ENCODE peak calls at places on chromosomes 1 and 21, in six cellular contexts. Z is fibroblast of the aortic adventitia, U is PC-9, T is uterus, I is mammary epithelial cell, D is brain microvascular endothelial cell. H is an unnamed sample.
A peak's percentile ranks its signal among the peaks of the same experiment; 100 is the strongest.

GRCh38 chr1:1627261-1627841 is 4.6 kb upstream of the MMP23B start:
- DNase-seq in U (no peak), I (peak; percentile 28), D (no peak), T (no peak), Z (no peak), H (no peak)

GRCh38 chr1:234600418-234601216 is 9.4 kb downstream of the IRF2BP2 start:
- DNase-seq in I (peak; percentile 35), T (peak; percentile 65), D (no peak), U (no peak), Z (peak; percentile 71), H (peak; percentile 37)

GRCh38 chr1:56644941-56645662 is at the start of gene PRKAA2:
- DNase-seq in D (no peak), U (no peak), T (peak; percentile 27), I (peak; percentile 6), Z (no peak), H (peak; percentile 63)

GRCh38 chr1:39625462-39626273 is 13.8 kb downstream of the HEYL start:
- DNase-seq in U (no peak), D (peak; percentile 76), Z (peak; percentile 61), T (peak; percentile 93), I (no peak), H (peak; percentile 88)

GRCh38 chr1:7879228-7879627 is 26.4 kb upstream of the UTS2 start:
- DNase-seq in Z (no peak), I (no peak), U (no peak), T (no peak), D (no peak), H (no peak)

GRCh38 chr1:211910917-211911485 is 80.4 kb upstream of the LPGAT1 start:
- DNase-seq in U (no peak), Z (no peak), D (no peak), I (no peak), T (no peak), H (no peak)

GRCh38 chr1:42745851-42746250 is 5.8 kb upstream of the CLDN19 start:
- DNase-seq in T (no peak), D (no peak), Z (no peak), U (no peak), I (no peak), H (no peak)

GRCh38 chr1:12048376-12048775 is 14.7 kb upstream of the TNFRSF8 start:
- DNase-seq in T (no peak), D (no peak), U (no peak), I (no peak), Z (peak; percentile 30), H (no peak)

GRCh38 chr1:20785907-20786309 is 1.2 kb downstream of the HP1BP3 start:
- DNase-seq in D (no peak), U (no peak), T (no peak), I (no peak), Z (no peak), H (no peak)

GRCh38 chr1:210446479-210446878 is 117.8 kb downstream of the HHAT start:
- DNase-seq in I (no peak), U (no peak), Z (no peak), T (no peak), D (peak; percentile 33), H (no peak)

GRCh38 chr1:196678510-196678884 is 26.7 kb downstream of the CFH start:
- DNase-seq in T (no peak), U (no peak), Z (peak; percentile 64), D (peak; percentile 59), I (peak; percentile 24), H (no peak)

GRCh38 chr1:58964428-58964827 is 180.6 kb upstream of the JUN start:
- DNase-seq in I (no peak), U (no peak), D (no peak), T (no peak), Z (no peak), H (no peak)

GRCh38 chr1:6587261-6588005 is 7.6 kb downstream of the ZBTB48 start:
- DNase-seq in Z (no peak), U (no peak), I (peak; percentile 63), D (no peak), T (no peak), H (peak; percentile 79)

GRCh38 chr1:166039805-166040204 is 127.0 kb downstream of the FAM78B start:
- DNase-seq in D (no peak), Z (no peak), U (no peak), I (no peak), T (no peak), H (no peak)

GRCh38 chr1:235878082-235878781 is 11.5 kb upstream of the LYST start:
- DNase-seq in U (no peak), D (no peak), Z (no peak), I (peak; percentile 24), T (no peak), H (no peak)

GRCh38 chr1:214513394-214513793 is 38.0 kb downstream of the PTPN14 start:
- DNase-seq in T (no peak), U (no peak), D (no peak), I (no peak), Z (no peak), H (no peak)

GRCh38 chr1:227922501-227923352 is 25.0 kb downstream of the WNT9A start:
- DNase-seq in Z (no peak), T (no peak), D (no peak), U (no peak), I (no peak), H (no peak)

GRCh38 chr1:154729598-154729997 is 121.6 kb upstream of the ADAR start:
- DNase-seq in U (no peak), D (no peak), I (no peak), T (peak; percentile 71), Z (peak; percentile 27), H (no peak)

GRCh38 chr1:198042168-198042567 is 114.6 kb upstream of the NEK7 start:
- DNase-seq in D (no peak), U (no peak), T (no peak), Z (peak; percentile 11), I (no peak), H (no peak)

GRCh38 chr21:43755820-43756594 is 20.1 kb downstream of the CSTB start:
- DNase-seq in U (no peak), I (no peak), T (no peak), D (no peak), Z (no peak), H (no peak)

GRCh38 chr21:43757601-43758000 is 18.5 kb downstream of the CSTB start:
- DNase-seq in D (no peak), U (no peak), I (no peak), Z (no peak), T (no peak), H (no peak)

GRCh38 chr21:43758811-43759210 is 17.3 kb downstream of the CSTB start:
- DNase-seq in I (no peak), D (no peak), T (no peak), U (no peak), Z (no peak), H (no peak)

GRCh38 chr21:43759651-43760050 is 16.5 kb downstream of the CSTB start:
- DNase-seq in D (no peak), U (no peak), Z (no peak), T (no peak), I (no peak), H (no peak)

GRCh38 chr21:43758132-43758619 is 17.9 kb downstream of the CSTB start:
- DNase-seq in Z (peak; percentile 88), U (no peak), D (no peak), I (peak; percentile 54), T (peak; percentile 65), H (no peak)
- TF ChIP-seq CTCF in Z (peak; percentile 19), U (no peak), D (no peak), I (no peak), T (no peak), H (no peak)

DNA sequence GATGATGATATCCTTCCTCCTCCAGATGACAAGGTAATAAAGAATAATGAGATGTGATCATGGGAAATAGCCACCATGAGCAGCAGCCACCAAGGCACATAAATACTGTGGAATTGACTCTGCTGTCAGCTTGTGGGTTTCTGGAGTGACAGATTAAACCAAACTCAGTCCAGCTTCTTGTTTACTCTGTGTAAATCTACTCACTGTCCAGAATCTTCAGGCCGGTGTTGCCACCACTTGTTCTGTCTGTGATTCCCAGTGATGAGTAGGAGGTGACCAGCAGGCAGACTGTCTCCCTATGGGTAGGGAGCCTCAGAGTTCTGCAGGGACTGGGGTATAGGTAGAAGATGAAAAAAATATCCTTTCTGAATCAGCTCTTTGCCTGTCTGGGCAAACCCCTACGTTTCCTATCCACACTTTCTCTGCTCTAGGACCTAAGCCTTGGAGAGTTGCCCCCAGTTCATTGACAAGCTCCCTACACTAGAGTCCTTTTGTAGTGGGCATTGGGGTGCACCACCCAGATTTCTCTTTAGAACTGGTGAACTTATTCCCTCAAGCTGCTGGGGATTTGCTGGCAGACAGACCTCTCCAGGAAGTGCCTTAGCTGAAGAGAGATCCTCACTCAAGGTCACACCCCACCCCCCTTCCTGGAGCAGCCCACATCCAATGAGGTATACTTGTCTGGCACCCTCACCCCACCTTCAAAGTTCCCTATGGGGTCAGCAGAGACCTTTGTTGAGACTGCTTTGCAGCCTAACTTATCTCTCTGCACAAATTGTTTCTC is 47.6 kb downstream of the ATP1A1 start:
- DNase-seq in T (no peak), U (no peak), I (no peak), D (no peak), Z (no peak), H (no peak)
- H3K4me3 ChIP-seq in T (no peak overlapping the region), U (no peak overlapping the region), I (no peak overlapping the region), D (no peak overlapping the region), Z (no peak overlapping the region), H (no peak overlapping the region)

GRCh38 chr1:160256396-160257046 is 5.8 kb downstream of the DCAF8 start:
- DNase-seq in U (peak; percentile 75), D (peak; percentile 65), I (peak; percentile 75), T (no peak), Z (peak; percentile 80), H (no peak)

GRCh38 chr1:160251006-160251405 is 11.3 kb downstream of the DCAF8 start:
- DNase-seq in D (no peak), T (no peak), I (no peak), U (no peak), Z (no peak), H (no peak)

GRCh38 chr1:160255761-160256300 is 6.5 kb downstream of the DCAF8 start:
- DNase-seq in Z (no peak), I (no peak), D (no peak), U (no peak), T (no peak), H (no peak)

GRCh38 chr1:160247053-160247452 is 15.3 kb downstream of the DCAF8 start:
- DNase-seq in T (no peak), D (no peak), Z (no peak), U (no peak), I (no peak), H (no peak)

GRCh38 chr1:160251687-160252526 is 10.4 kb downstream of the DCAF8 start:
- DNase-seq in T (peak; percentile 69), D (peak; percentile 61), Z (peak; percentile 82), U (peak; percentile 71), I (peak; percentile 50), H (peak; percentile 78)
- TF ChIP-seq CTCF in T (peak; percentile 88), D (peak; percentile 76), Z (peak; percentile 72), U (peak; percentile 81), I (peak; percentile 83), H (peak; percentile 71)

GRCh38 chr1:85582687-85583354 is 2.3 kb downstream of the CCN1 start:
- DNase-seq in U (peak; percentile 51), I (peak; percentile 20), T (no peak), D (no peak), Z (peak; percentile 65), H (no peak)

GRCh38 chr1:85584264-85584781 is 3.8 kb downstream of the CCN1 start:
- DNase-seq in T (no peak), U (peak; percentile 90), Z (peak; percentile 97), I (peak; percentile 50), D (peak; percentile 89), H (no peak)

GRCh38 chr1:85581802-85582686 is 1.5 kb downstream of the CCN1 start:
- DNase-seq in D (peak; percentile 81), T (peak; percentile 66), U (peak; percentile 94), Z (peak; percentile 83), I (peak; percentile 72), H (no peak)

GRCh38 chr1:85584923-85585322 is 4.4 kb downstream of the CCN1 start:
- DNase-seq in T (no peak), D (no peak), U (no peak), Z (peak; percentile 89), I (no peak), H (no peak)

GRCh38 chr1:85583355-85584263 is 3.0 kb downstream of the CCN1 start:
- DNase-seq in U (no peak), Z (no peak), T (no peak), I (no peak), D (no peak), H (no peak)
- H3K4me3 ChIP-seq in U (peak overlapping the region; percentile 65), Z (peak overlapping the region; percentile 97), T (peak overlapping the region; percentile 66), I (peak overlapping the region; percentile 86), D (peak overlapping the region; percentile 97), H (peak overlapping the region; percentile 92)

H was measured in heart right ventricle.